ENCODE peak calls at places on chromosomes 4 and X, in eight cellular contexts. One of them, this sample, is unnamed.
A peak's percentile ranks its signal among the peaks of the same experiment; 100 is the strongest.

GRCh38 chrX:38061335-38061734 is 55.0 kb downstream of the SYTL5 start:
- DNase-seq in esophagus squamous epithelium: no peak
- DNase-seq in tibial nerve: no peak
- DNase-seq in breast epithelium: no peak
- DNase-seq in uterus: no peak
- DNase-seq in A673: peak; percentile 67
- DNase-seq in RWPE2: no peak
- DNase-seq in adipocyte: peak; percentile 19
- DNase-seq in this sample: peak; percentile 11

GRCh38 chrX:52271212-52271611 is 86.5 kb downstream of the MAGED4 start:
- DNase-seq in esophagus squamous epithelium: no peak
- DNase-seq in tibial nerve: no peak
- DNase-seq in breast epithelium: no peak
- DNase-seq in uterus: no peak
- DNase-seq in A673: peak; percentile 80
- DNase-seq in RWPE2: no peak
- DNase-seq in adipocyte: no peak
- DNase-seq in this sample: peak; percentile 29

GRCh38 chr4:129344058-129344457 is 248.1 kb downstream of the C4orf33 start:
- DNase-seq in esophagus squamous epithelium: no peak
- DNase-seq in tibial nerve: no peak
- DNase-seq in breast epithelium: no peak
- DNase-seq in uterus: no peak
- DNase-seq in A673: peak; percentile 59
- DNase-seq in RWPE2: no peak
- DNase-seq in adipocyte: peak; percentile 59
- DNase-seq in this sample: peak; percentile 61

GRCh38 chrX:135737361-135738071 is 24.1 kb downstream of the CT45A1 start:
- DNase-seq in esophagus squamous epithelium: no peak
- DNase-seq in tibial nerve: no peak
- DNase-seq in breast epithelium: no peak
- DNase-seq in uterus: no peak
- DNase-seq in A673: peak; percentile 18
- DNase-seq in RWPE2: no peak
- DNase-seq in adipocyte: peak; percentile 24
- DNase-seq in this sample: no peak

GRCh38 chr4:150004481-150004880 is 73.8 kb upstream of the DCLK2 start:
- DNase-seq in esophagus squamous epithelium: no peak
- DNase-seq in tibial nerve: no peak
- DNase-seq in breast epithelium: no peak
- DNase-seq in uterus: no peak
- DNase-seq in A673: no peak
- DNase-seq in RWPE2: no peak
- DNase-seq in adipocyte: peak; percentile 68
- DNase-seq in this sample: no peak

GRCh38 chrX:131677655-131678628 is 134.1 kb downstream of the OR13H1 start:
- DNase-seq in esophagus squamous epithelium: no peak
- DNase-seq in tibial nerve: no peak
- DNase-seq in breast epithelium: no peak
- DNase-seq in uterus: peak; percentile 17
- DNase-seq in A673: peak; percentile 47
- DNase-seq in RWPE2: no peak
- DNase-seq in adipocyte: peak; percentile 41
- DNase-seq in this sample: peak; percentile 52

GRCh38 chr4:109406337-109406931 is 27.2 kb upstream of the SEC24B start:
- DNase-seq in esophagus squamous epithelium: no peak
- DNase-seq in tibial nerve: peak; percentile 61
- DNase-seq in breast epithelium: no peak
- DNase-seq in uterus: no peak
- DNase-seq in A673: peak; percentile 80
- DNase-seq in RWPE2: no peak
- DNase-seq in adipocyte: peak; percentile 80
- DNase-seq in this sample: peak; percentile 70

GRCh38 chrX:129629837-129630236 is 24.9 kb downstream of the APLN start:
- DNase-seq in esophagus squamous epithelium: no peak
- DNase-seq in tibial nerve: no peak
- DNase-seq in breast epithelium: no peak
- DNase-seq in uterus: no peak
- DNase-seq in A673: no peak
- DNase-seq in RWPE2: no peak
- DNase-seq in adipocyte: no peak
- DNase-seq in this sample: no peak

GRCh38 chr4:149995134-149995756 is 83.0 kb upstream of the DCLK2 start:
- DNase-seq in esophagus squamous epithelium: no peak
- DNase-seq in tibial nerve: no peak
- DNase-seq in breast epithelium: no peak
- DNase-seq in uterus: no peak
- DNase-seq in A673: no peak
- DNase-seq in RWPE2: no peak
- DNase-seq in adipocyte: no peak
- DNase-seq in this sample: no peak

GRCh38 chrX:107579956-107580355 is 48.4 kb upstream of the PRPS1 start:
- DNase-seq in esophagus squamous epithelium: no peak
- DNase-seq in tibial nerve: no peak
- DNase-seq in breast epithelium: no peak
- DNase-seq in uterus: no peak
- DNase-seq in A673: no peak
- DNase-seq in RWPE2: no peak
- DNase-seq in adipocyte: peak; percentile 33
- DNase-seq in this sample: no peak

GRCh38 chrX:21375795-21376069 is 1.5 kb downstream of the CNKSR2 start:
- DNase-seq in esophagus squamous epithelium: no peak
- DNase-seq in tibial nerve: no peak
- DNase-seq in breast epithelium: no peak
- DNase-seq in uterus: no peak
- DNase-seq in A673: no peak
- DNase-seq in RWPE2: no peak
- DNase-seq in adipocyte: no peak
- DNase-seq in this sample: peak; percentile 8

GRCh38 chr4:21447320-21448055 is 501.1 kb downstream of the KCNIP4 start:
- DNase-seq in esophagus squamous epithelium: no peak
- DNase-seq in tibial nerve: no peak
- DNase-seq in breast epithelium: no peak
- DNase-seq in uterus: no peak
- DNase-seq in A673: no peak
- DNase-seq in RWPE2: no peak
- DNase-seq in adipocyte: no peak
- DNase-seq in this sample: peak; percentile 13

GRCh38 chrX:133415276-133416105 is at the start of gene GPC4:
- DNase-seq in esophagus squamous epithelium: no peak
- DNase-seq in tibial nerve: peak; percentile 10
- DNase-seq in breast epithelium: peak; percentile 28
- DNase-seq in uterus: peak; percentile 76
- DNase-seq in A673: peak; percentile 81
- DNase-seq in RWPE2: no peak
- DNase-seq in adipocyte: peak; percentile 78
- DNase-seq in this sample: peak; percentile 67

GRCh38 chrX:119552508-119552907 is 12.7 kb downstream of the STEEP1 start:
- DNase-seq in esophagus squamous epithelium: no peak
- DNase-seq in tibial nerve: no peak
- DNase-seq in breast epithelium: no peak
- DNase-seq in uterus: no peak
- DNase-seq in A673: no peak
- DNase-seq in RWPE2: no peak
- DNase-seq in adipocyte: peak; percentile 70
- DNase-seq in this sample: peak; percentile 11

GRCh38 chr4:78656968-78657445 is 105.4 kb downstream of the ANXA3 start:
- DNase-seq in esophagus squamous epithelium: no peak
- DNase-seq in tibial nerve: peak; percentile 31
- DNase-seq in breast epithelium: no peak
- DNase-seq in uterus: no peak
- DNase-seq in A673: no peak
- DNase-seq in RWPE2: no peak
- DNase-seq in adipocyte: no peak
- DNase-seq in this sample: no peak

GRCh38 chr4:156169011-156169410 is 215.3 kb upstream of the CTSO start:
- DNase-seq in esophagus squamous epithelium: no peak
- DNase-seq in tibial nerve: no peak
- DNase-seq in breast epithelium: no peak
- DNase-seq in uterus: peak; percentile 58
- DNase-seq in A673: peak; percentile 85
- DNase-seq in RWPE2: no peak
- DNase-seq in adipocyte: peak; percentile 88
- DNase-seq in this sample: peak; percentile 72

GRCh38 chr4:82715731-82716617 is 82.6 kb downstream of the SCD5 start:
- DNase-seq in esophagus squamous epithelium: no peak
- DNase-seq in tibial nerve: no peak
- DNase-seq in breast epithelium: no peak
- DNase-seq in uterus: no peak
- DNase-seq in A673: no peak
- DNase-seq in RWPE2: no peak
- DNase-seq in adipocyte: peak; percentile 55
- DNase-seq in this sample: peak; percentile 27

GRCh38 chr4:82201303-82201702 is 172.5 kb downstream of the HNRNPD start:
- DNase-seq in esophagus squamous epithelium: no peak
- DNase-seq in tibial nerve: no peak
- DNase-seq in breast epithelium: no peak
- DNase-seq in uterus: no peak
- DNase-seq in A673: peak; percentile 36
- DNase-seq in RWPE2: no peak
- DNase-seq in adipocyte: no peak
- DNase-seq in this sample: no peak

DNA sequence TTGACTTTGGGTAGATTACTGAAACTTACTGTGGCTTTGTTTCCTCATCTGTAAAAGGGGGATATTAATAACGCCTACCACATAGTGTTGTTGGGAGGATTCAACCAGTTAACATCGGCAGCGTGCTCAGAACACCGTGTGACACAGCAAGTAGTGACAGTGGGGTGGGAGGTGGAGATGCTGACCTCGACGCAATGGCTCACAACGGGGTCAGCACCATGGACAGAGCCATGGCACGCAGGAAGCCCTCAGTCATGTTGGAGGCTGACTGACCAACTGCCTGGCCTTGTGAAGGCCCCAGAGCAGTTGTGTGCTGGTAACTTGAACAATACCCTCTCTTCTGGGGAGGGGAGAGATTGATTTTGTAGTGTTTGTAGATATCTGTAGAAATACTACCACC is 93.2 kb downstream of the WFS1 start:
- DNase-seq in esophagus squamous epithelium: no peak
- DNase-seq in tibial nerve: no peak
- DNase-seq in breast epithelium: no peak
- DNase-seq in uterus: no peak
- DNase-seq in A673: peak; percentile 44
- DNase-seq in RWPE2: no peak
- DNase-seq in adipocyte: peak; percentile 27
- DNase-seq in this sample: peak; percentile 65
- H3K27me3 ChIP-seq in esophagus squamous epithelium: no peaks in the 10 kb centered on the region
- H3K27me3 ChIP-seq in tibial nerve: peaks cover 9% of the 10 kb centered on the region
- H3K27me3 ChIP-seq in breast epithelium: peaks cover 13% of the 10 kb centered on the region
- H3K27me3 ChIP-seq in uterus: no peaks in the 10 kb centered on the region
- H3K27me3 ChIP-seq in A673: peaks cover 48% of the 10 kb centered on the region
- H3K27me3 ChIP-seq in RWPE2: peaks cover 5% of the 10 kb centered on the region
- H3K27me3 ChIP-seq in adipocyte: peaks cover 18% of the 10 kb centered on the region
- H3K27me3 ChIP-seq in this sample: peaks cover 10% of the 10 kb centered on the region

DNA sequence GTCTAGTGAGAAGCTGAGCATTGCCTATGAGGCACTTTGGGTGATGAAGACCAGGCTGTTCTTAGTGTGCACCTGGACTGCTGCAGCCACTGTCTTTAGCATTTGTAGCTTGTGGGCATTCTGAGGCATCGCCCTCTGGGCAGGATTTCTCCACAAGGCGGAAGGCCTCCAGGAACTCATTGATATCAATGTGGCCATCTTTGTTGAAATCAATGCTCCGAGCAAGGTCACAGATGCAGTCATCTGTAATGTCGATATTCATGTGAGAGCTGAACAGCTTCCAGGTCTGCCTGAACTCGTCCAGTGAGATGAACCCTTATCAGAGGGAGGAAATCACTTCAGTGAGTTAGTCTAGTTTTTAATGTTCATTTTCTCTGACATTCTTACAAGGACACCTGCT is 41.6 kb downstream of the PPEF2 start:
- DNase-seq in esophagus squamous epithelium: no peak
- DNase-seq in tibial nerve: no peak
- DNase-seq in breast epithelium: no peak
- DNase-seq in uterus: no peak
- DNase-seq in A673: no peak
- DNase-seq in RWPE2: no peak
- DNase-seq in adipocyte: no peak
- DNase-seq in this sample: no peak
- H3K27me3 ChIP-seq in esophagus squamous epithelium: no peaks in the 10 kb centered on the region
- H3K27me3 ChIP-seq in tibial nerve: no peaks in the 10 kb centered on the region
- H3K27me3 ChIP-seq in breast epithelium: no peaks in the 10 kb centered on the region
- H3K27me3 ChIP-seq in uterus: no peaks in the 10 kb centered on the region
- H3K27me3 ChIP-seq in A673: no peaks in the 10 kb centered on the region
- H3K27me3 ChIP-seq in RWPE2: no peaks in the 10 kb centered on the region
- H3K27me3 ChIP-seq in adipocyte: no peaks in the 10 kb centered on the region
- H3K27me3 ChIP-seq in this sample: no peaks in the 10 kb centered on the region

GRCh38 chrX:50648151-50648550 is 165.8 kb downstream of the SHROOM4 start:
- DNase-seq in esophagus squamous epithelium: no peak
- DNase-seq in tibial nerve: no peak
- DNase-seq in breast epithelium: no peak
- DNase-seq in uterus: no peak
- DNase-seq in A673: no peak
- DNase-seq in RWPE2: no peak
- DNase-seq in adipocyte: no peak
- DNase-seq in this sample: no peak
- H3K27me3 ChIP-seq in esophagus squamous epithelium: no peaks in the 10 kb centered on the region
- H3K27me3 ChIP-seq in tibial nerve: no peaks in the 10 kb centered on the region
- H3K27me3 ChIP-seq in breast epithelium: peaks cover 44% of the 10 kb centered on the region
- H3K27me3 ChIP-seq in uterus: no peaks in the 10 kb centered on the region
- H3K27me3 ChIP-seq in A673: no peaks in the 10 kb centered on the region
- H3K27me3 ChIP-seq in RWPE2: no peaks in the 10 kb centered on the region
- H3K27me3 ChIP-seq in adipocyte: no peaks in the 10 kb centered on the region
- H3K27me3 ChIP-seq in this sample: no peaks in the 10 kb centered on the region

GRCh38 chr4:3746701-3747581 is 19.2 kb upstream of the ADRA2C start:
- DNase-seq in esophagus squamous epithelium: no peak
- DNase-seq in tibial nerve: no peak
- DNase-seq in breast epithelium: no peak
- DNase-seq in uterus: no peak
- DNase-seq in A673: no peak
- DNase-seq in RWPE2: no peak
- DNase-seq in adipocyte: no peak
- DNase-seq in this sample: no peak
- H3K27me3 ChIP-seq in esophagus squamous epithelium: peaks cover 12% of the 10 kb centered on the region
- H3K27me3 ChIP-seq in tibial nerve: peaks cover 64% of the 10 kb centered on the region
- H3K27me3 ChIP-seq in breast epithelium: peaks cover 79% of the 10 kb centered on the region
- H3K27me3 ChIP-seq in uterus: no peaks in the 10 kb centered on the region
- H3K27me3 ChIP-seq in A673: peaks cover 54% of the 10 kb centered on the region
- H3K27me3 ChIP-seq in RWPE2: peaks cover 61% of the 10 kb centered on the region
- H3K27me3 ChIP-seq in adipocyte: peaks cover 84% of the 10 kb centered on the region
- H3K27me3 ChIP-seq in this sample: peaks cover 53% of the 10 kb centered on the region

This sample was measured in hepatocyte.